ENCODE peak calls at places on chromosomes 2 and 18, in six cellular contexts. One of them, this sample, is unnamed. For H3K4me1, the result is how much of the 10 kb centered on the place peaks cover.

GRCh38 chr2:37683241-37683640 is 11.8 kb upstream of the CDC42EP3 start:
- DNase-seq in tibial nerve: no peak
- DNase-seq in mesendoderm: no peak
- DNase-seq in SK-N-SH: no peak
- DNase-seq in lower lobe of right lung: no peak
- DNase-seq in heart left ventricle: no peak
- DNase-seq in this sample: no peak

GRCh38 chr2:27681844-27682243 is 18.2 kb downstream of the SLC4A1AP start:
- DNase-seq in SK-N-SH: no peak
- DNase-seq in lower lobe of right lung: no peak
- DNase-seq in tibial nerve: no peak
- DNase-seq in heart left ventricle: no peak
- DNase-seq in mesendoderm: no peak
- DNase-seq in this sample: no peak

GRCh38 chr2:203631068-203631757 is 75.2 kb upstream of the CD28 start:
- DNase-seq in SK-N-SH: no peak
- DNase-seq in lower lobe of right lung: no peak
- DNase-seq in mesendoderm: no peak
- DNase-seq in tibial nerve: no peak
- DNase-seq in heart left ventricle: no peak
- DNase-seq in this sample: no peak

GRCh38 chr2:20106746-20107145 is 55.3 kb upstream of the LAPTM4A start:
- DNase-seq in lower lobe of right lung: peak
- DNase-seq in heart left ventricle: peak
- DNase-seq in SK-N-SH: no peak
- DNase-seq in tibial nerve: no peak
- DNase-seq in mesendoderm: peak
- DNase-seq in this sample: no peak

GRCh38 chr2:42250925-42251324 is 81.8 kb downstream of the EML4 start:
- DNase-seq in tibial nerve: no peak
- DNase-seq in mesendoderm: no peak
- DNase-seq in lower lobe of right lung: no peak
- DNase-seq in heart left ventricle: no peak
- DNase-seq in SK-N-SH: no peak
- DNase-seq in this sample: no peak

GRCh38 chr2:75525434-75526308 is 35.1 kb downstream of the EVA1A start:
- DNase-seq in heart left ventricle: no peak
- DNase-seq in tibial nerve: no peak
- DNase-seq in mesendoderm: no peak
- DNase-seq in lower lobe of right lung: no peak
- DNase-seq in SK-N-SH: no peak
- DNase-seq in this sample: no peak

GRCh38 chr2:167857406-167857805 is 390.0 kb downstream of the STK39 start:
- DNase-seq in tibial nerve: no peak
- DNase-seq in heart left ventricle: no peak
- DNase-seq in lower lobe of right lung: no peak
- DNase-seq in mesendoderm: no peak
- DNase-seq in SK-N-SH: no peak
- DNase-seq in this sample: no peak

GRCh38 chr2:39568561-39569006 is 97.1 kb upstream of the TMEM178A start:
- DNase-seq in SK-N-SH: no peak
- DNase-seq in tibial nerve: no peak
- DNase-seq in heart left ventricle: no peak
- DNase-seq in mesendoderm: no peak
- DNase-seq in lower lobe of right lung: no peak
- DNase-seq in this sample: no peak

GRCh38 chr2:29009270-29009669 is 28.2 kb downstream of the TOGARAM2 start:
- DNase-seq in mesendoderm: no peak
- DNase-seq in SK-N-SH: no peak
- DNase-seq in lower lobe of right lung: no peak
- DNase-seq in tibial nerve: no peak
- DNase-seq in heart left ventricle: no peak
- DNase-seq in this sample: no peak

GRCh38 chr18:32427084-32427933 is 43.4 kb downstream of the GAREM1 start:
- DNase-seq in tibial nerve: no peak
- DNase-seq in lower lobe of right lung: no peak
- DNase-seq in mesendoderm: no peak
- DNase-seq in SK-N-SH: no peak
- DNase-seq in heart left ventricle: no peak
- DNase-seq in this sample: no peak

GRCh38 chr2:227623225-227623624 is 5.9 kb downstream of the SCYGR4 start:
- DNase-seq in tibial nerve: no peak
- DNase-seq in lower lobe of right lung: no peak
- DNase-seq in mesendoderm: no peak
- DNase-seq in SK-N-SH: no peak
- DNase-seq in heart left ventricle: no peak
- DNase-seq in this sample: no peak

GRCh38 chr18:56516769-56517168 is 121.6 kb downstream of the TXNL1 start:
- DNase-seq in lower lobe of right lung: no peak
- DNase-seq in mesendoderm: no peak
- DNase-seq in SK-N-SH: no peak
- DNase-seq in tibial nerve: no peak
- DNase-seq in heart left ventricle: no peak
- DNase-seq in this sample: no peak

GRCh38 chr2:59691518-59692190 is 861.8 kb downstream of the BCL11A start:
- DNase-seq in tibial nerve: no peak
- DNase-seq in heart left ventricle: no peak
- DNase-seq in SK-N-SH: no peak
- DNase-seq in mesendoderm: no peak
- DNase-seq in lower lobe of right lung: no peak
- DNase-seq in this sample: no peak

GRCh38 chr2:24702800-24703199 is 90.4 kb downstream of the PTRHD1 start:
- DNase-seq in heart left ventricle: no peak
- DNase-seq in tibial nerve: no peak
- DNase-seq in SK-N-SH: no peak
- DNase-seq in lower lobe of right lung: no peak
- DNase-seq in mesendoderm: peak
- DNase-seq in this sample: no peak

GRCh38 chr18:3453540-3454364 is 3.8 kb downstream of the TGIF1 start:
- DNase-seq in SK-N-SH: no peak
- DNase-seq in tibial nerve: peak
- DNase-seq in lower lobe of right lung: peak
- DNase-seq in heart left ventricle: peak
- DNase-seq in mesendoderm: peak
- DNase-seq in this sample: peak

GRCh38 chr2:198375073-198375430 is 570.7 kb downstream of the PLCL1 start:
- DNase-seq in lower lobe of right lung: no peak
- DNase-seq in SK-N-SH: no peak
- DNase-seq in heart left ventricle: no peak
- DNase-seq in mesendoderm: no peak
- DNase-seq in tibial nerve: no peak
- DNase-seq in this sample: no peak

GRCh38 chr2:55961318-55961911 is 37.8 kb upstream of the EFEMP1 start:
- DNase-seq in tibial nerve: no peak
- DNase-seq in lower lobe of right lung: no peak
- DNase-seq in heart left ventricle: no peak
- DNase-seq in SK-N-SH: peak
- DNase-seq in mesendoderm: peak
- DNase-seq in this sample: no peak

GRCh38 chr2:239297142-239298125 is 103.4 kb downstream of the HDAC4 start:
- DNase-seq in tibial nerve: no peak
- DNase-seq in mesendoderm: no peak
- DNase-seq in lower lobe of right lung: no peak
- DNase-seq in heart left ventricle: no peak
- DNase-seq in SK-N-SH: no peak
- DNase-seq in this sample: peak

GRCh38 chr2:26706616-26707473 is 14.3 kb downstream of the KCNK3 start:
- DNase-seq in mesendoderm: peak
- DNase-seq in tibial nerve: no peak
- DNase-seq in lower lobe of right lung: no peak
- DNase-seq in SK-N-SH: no peak
- DNase-seq in heart left ventricle: peak
- DNase-seq in this sample: peak

GRCh38 chr2:179297922-179298321 is 33.3 kb upstream of the SESTD1 start:
- DNase-seq in lower lobe of right lung: no peak
- DNase-seq in tibial nerve: no peak
- DNase-seq in heart left ventricle: no peak
- DNase-seq in SK-N-SH: no peak
- DNase-seq in mesendoderm: no peak
- DNase-seq in this sample: no peak

GRCh38 chr18:26802330-26803200 is 62.9 kb downstream of the AQP4 start:
- DNase-seq in SK-N-SH: peak
- DNase-seq in mesendoderm: no peak
- DNase-seq in heart left ventricle: no peak
- DNase-seq in lower lobe of right lung: no peak
- DNase-seq in tibial nerve: no peak
- DNase-seq in this sample: no peak

GRCh38 chr2:201730651-201731280 is 32.3 kb upstream of the MPP4 start:
- DNase-seq in heart left ventricle: no peak
- DNase-seq in mesendoderm: no peak
- DNase-seq in lower lobe of right lung: no peak
- DNase-seq in tibial nerve: no peak
- DNase-seq in SK-N-SH: no peak
- DNase-seq in this sample: no peak

GRCh38 chr2:42239811-42240210 is 70.7 kb downstream of the EML4 start:
- DNase-seq in heart left ventricle: no peak
- DNase-seq in mesendoderm: no peak
- DNase-seq in SK-N-SH: no peak
- DNase-seq in tibial nerve: no peak
- DNase-seq in lower lobe of right lung: no peak
- DNase-seq in this sample: no peak

DNA sequence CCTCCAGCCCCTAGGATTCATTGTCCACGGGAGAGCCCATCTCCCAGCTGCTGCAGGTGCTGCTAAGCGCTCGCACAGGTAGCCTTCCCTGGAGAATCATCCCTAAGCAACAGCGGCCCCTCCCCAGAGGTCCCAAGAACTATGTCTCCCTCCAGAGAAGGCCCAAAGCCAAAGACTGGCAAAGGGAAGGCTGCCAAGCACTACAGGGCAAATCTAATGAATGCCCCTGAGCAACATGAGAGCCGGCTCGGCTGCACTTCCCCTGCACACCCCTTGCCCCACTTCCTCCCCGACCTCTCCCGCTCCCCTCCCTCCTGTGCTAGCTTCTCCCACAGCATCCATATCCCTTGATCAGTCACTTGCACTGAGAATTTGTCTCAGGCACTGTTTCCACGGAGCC is 20.0 kb upstream of the COL6A3 start:
- DNase-seq in SK-N-SH: no peak
- DNase-seq in heart left ventricle: no peak
- DNase-seq in tibial nerve: no peak
- DNase-seq in lower lobe of right lung: no peak
- DNase-seq in mesendoderm: no peak
- DNase-seq in this sample: no peak
- H3K4me3 ChIP-seq in SK-N-SH: no peak
- H3K4me3 ChIP-seq in heart left ventricle: no peak
- H3K4me3 ChIP-seq in tibial nerve: no peak
- H3K4me3 ChIP-seq in lower lobe of right lung: no peak
- H3K4me3 ChIP-seq in mesendoderm: no peak
- H3K4me3 ChIP-seq in this sample: no peak

GRCh38 chr2:200376422-200377142 is 70.1 kb downstream of the SPATS2L start:
- DNase-seq in SK-N-SH: no peak
- DNase-seq in heart left ventricle: no peak
- DNase-seq in tibial nerve: no peak
- DNase-seq in lower lobe of right lung: no peak
- DNase-seq in mesendoderm: no peak
- DNase-seq in this sample: no peak

GRCh38 chr2:200378652-200379290 is 72.3 kb downstream of the SPATS2L start:
- DNase-seq in SK-N-SH: no peak
- DNase-seq in mesendoderm: no peak
- DNase-seq in heart left ventricle: no peak
- DNase-seq in tibial nerve: no peak
- DNase-seq in lower lobe of right lung: no peak
- DNase-seq in this sample: no peak

GRCh38 chr2:200379481-200380120 is 73.1 kb downstream of the SPATS2L start:
- DNase-seq in SK-N-SH: no peak
- DNase-seq in heart left ventricle: no peak
- DNase-seq in mesendoderm: no peak
- DNase-seq in lower lobe of right lung: no peak
- DNase-seq in tibial nerve: no peak
- DNase-seq in this sample: no peak

GRCh38 chr2:200377143-200377773 is 70.8 kb downstream of the SPATS2L start:
- DNase-seq in lower lobe of right lung: no peak
- DNase-seq in tibial nerve: no peak
- DNase-seq in mesendoderm: no peak
- DNase-seq in heart left ventricle: no peak
- DNase-seq in SK-N-SH: no peak
- DNase-seq in this sample: no peak

GRCh38 chr2:200377774-200378336 is 71.4 kb downstream of the SPATS2L start:
- DNase-seq in lower lobe of right lung: no peak
- DNase-seq in mesendoderm: peak
- DNase-seq in heart left ventricle: no peak
- DNase-seq in tibial nerve: no peak
- DNase-seq in SK-N-SH: peak
- DNase-seq in this sample: no peak
- H3K4me1 ChIP-seq in lower lobe of right lung: half or more
- H3K4me1 ChIP-seq in mesendoderm: under half
- H3K4me1 ChIP-seq in heart left ventricle: under half
- H3K4me1 ChIP-seq in tibial nerve: under half
- H3K4me1 ChIP-seq in SK-N-SH: under half
- H3K4me1 ChIP-seq in this sample: half or more

GRCh38 chr2:218394298-218395089 is 5.2 kb upstream of the CTDSP1 start:
- DNase-seq in tibial nerve: peak
- DNase-seq in SK-N-SH: peak
- DNase-seq in lower lobe of right lung: peak
- DNase-seq in mesendoderm: no peak
- DNase-seq in heart left ventricle: no peak
- DNase-seq in this sample: no peak

GRCh38 chr2:218395826-218396687 is 3.6 kb upstream of the CTDSP1 start:
- DNase-seq in mesendoderm: peak
- DNase-seq in SK-N-SH: peak
- DNase-seq in heart left ventricle: peak
- DNase-seq in lower lobe of right lung: peak
- DNase-seq in tibial nerve: peak
- DNase-seq in this sample: peak

GRCh38 chr2:218395456-218395825 is 4.2 kb upstream of the CTDSP1 start:
- DNase-seq in heart left ventricle: no peak
- DNase-seq in mesendoderm: no peak
- DNase-seq in SK-N-SH: no peak
- DNase-seq in tibial nerve: no peak
- DNase-seq in lower lobe of right lung: peak
- DNase-seq in this sample: peak

GRCh38 chr2:218393750-218394290 is 5.8 kb upstream of the CTDSP1 start:
- DNase-seq in SK-N-SH: peak
- DNase-seq in heart left ventricle: no peak
- DNase-seq in tibial nerve: no peak
- DNase-seq in lower lobe of right lung: peak
- DNase-seq in mesendoderm: peak
- DNase-seq in this sample: no peak

GRCh38 chr2:218395090-218395444 is 4.6 kb upstream of the CTDSP1 start:
- DNase-seq in heart left ventricle: no peak
- DNase-seq in SK-N-SH: no peak
- DNase-seq in tibial nerve: no peak
- DNase-seq in mesendoderm: no peak
- DNase-seq in lower lobe of right lung: no peak
- DNase-seq in this sample: no peak
- H3K4me3 ChIP-seq in heart left ventricle: no peak
- H3K4me3 ChIP-seq in SK-N-SH: no peak
- H3K4me3 ChIP-seq in tibial nerve: no peak
- H3K4me3 ChIP-seq in mesendoderm: no peak
- H3K4me3 ChIP-seq in lower lobe of right lung: peak
- H3K4me3 ChIP-seq in this sample: no peak

DNA sequence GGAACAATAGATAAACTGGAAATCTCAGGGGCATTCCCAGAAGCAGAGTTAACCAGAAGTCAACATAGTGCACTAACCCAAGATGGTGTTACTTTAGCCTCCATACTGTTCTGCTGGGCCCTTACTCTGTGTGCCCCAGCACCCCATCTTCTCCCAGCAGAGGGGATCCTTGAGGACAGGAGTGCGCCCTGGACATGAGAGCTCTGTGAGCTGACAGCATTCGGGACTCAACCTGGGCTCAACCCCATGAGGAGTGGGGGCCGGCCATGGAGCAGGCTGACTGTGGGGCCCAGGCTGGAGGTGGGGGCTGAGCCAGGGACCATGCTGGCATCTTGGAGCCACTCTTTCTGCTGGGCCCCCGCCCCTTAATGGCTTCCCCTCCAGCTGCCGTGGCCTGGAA is 156.3 kb upstream of the HS6ST1 start:
- DNase-seq in SK-N-SH: no peak
- DNase-seq in mesendoderm: no peak
- DNase-seq in lower lobe of right lung: no peak
- DNase-seq in tibial nerve: no peak
- DNase-seq in heart left ventricle: no peak
- DNase-seq in this sample: no peak
- H3K4me1 ChIP-seq in SK-N-SH: under half
- H3K4me1 ChIP-seq in mesendoderm: under half
- H3K4me1 ChIP-seq in lower lobe of right lung: under half
- H3K4me1 ChIP-seq in tibial nerve: under half
- H3K4me1 ChIP-seq in heart left ventricle: under half
- H3K4me1 ChIP-seq in this sample: under half

This sample was measured in tibial artery.